ENCODE peak calls at places on chromosomes 5 and 9, in five cellular contexts. N is HepG2, S is SK-N-SH, W is K562, E is GM12878. M is an unnamed sample.

GRCh38 chr9:134475051-134475790 is 149.0 kb downstream of the RXRA start:
- DNase-seq in N (no peak), S (no peak), W (no peak), E (no peak), M (no peak)

GRCh38 chr9:37839491-37840461 is 39.2 kb downstream of the DCAF10 start:
- DNase-seq in N (no peak), S (peak), W (no peak), E (no peak), M (no peak)

GRCh38 chr9:97717866-97718265 is 20.7 kb upstream of the XPA start:
- DNase-seq in N (no peak), S (no peak), W (no peak), E (no peak), M (no peak)

GRCh38 chr9:105308448-105309412 is 64.3 kb downstream of the SLC44A1 start:
- DNase-seq in N (no peak), S (no peak), W (no peak), E (no peak), M (no peak)

GRCh38 chr9:128369024-128369706 is 2.0 kb upstream of the URM1 start:
- DNase-seq in N (no peak), S (no peak), W (no peak), E (no peak), M (no peak)

GRCh38 chr9:22528485-22528884 is 81.9 kb downstream of the DMRTA1 start:
- DNase-seq in N (no peak), S (no peak), W (no peak), E (no peak), M (no peak)

GRCh38 chr5:6719417-6719816 is 6.2 kb downstream of the TENT4A start:
- DNase-seq in N (no peak), S (no peak), W (no peak), E (no peak), M (no peak)

GRCh38 chr9:36862206-36863145 is 171.6 kb downstream of the PAX5 start:
- DNase-seq in N (peak), S (peak), W (peak), E (no peak), M (peak)

GRCh38 chr5:64347308-64347707 is 158.5 kb upstream of the RGS7BP start:
- DNase-seq in N (no peak), S (no peak), W (no peak), E (no peak), M (no peak)

GRCh38 chr5:92519717-92520632 is 1061.0 kb downstream of the NR2F1-AS1 start:
- DNase-seq in N (no peak), S (no peak), W (no peak), E (no peak), M (no peak)

GRCh38 chr9:108973876-108974275 is 39.4 kb downstream of the CTNNAL1 start:
- DNase-seq in N (no peak), S (no peak), W (no peak), E (no peak), M (no peak)

GRCh38 chr5:93186031-93186682 is 394.9 kb downstream of the NR2F1-AS1 start:
- DNase-seq in N (no peak), S (no peak), W (no peak), E (no peak), M (no peak)

GRCh38 chr5:6812800-6813731 is 99.8 kb downstream of the TENT4A start:
- DNase-seq in N (no peak), S (no peak), W (no peak), E (no peak), M (no peak)

GRCh38 chr9:129623331-129623730 is 2.4 kb upstream of the C9orf50 start:
- DNase-seq in N (no peak), S (no peak), W (no peak), E (no peak), M (no peak)

GRCh38 chr5:96781734-96782064 is 26.0 kb downstream of the ERAP1 start:
- DNase-seq in N (peak), S (no peak), W (no peak), E (no peak), M (no peak)

GRCh38 chr5:144504929-144505578 is 334.4 kb downstream of the KCTD16 start:
- DNase-seq in N (no peak), S (peak), W (no peak), E (no peak), M (no peak)

GRCh38 chr5:150791536-150791935 is 13.0 kb downstream of the SMIM3 start:
- DNase-seq in N (no peak), S (no peak), W (no peak), E (no peak), M (no peak)

GRCh38 chr9:109473329-109473728 is 24.8 kb downstream of the PTPN3 start:
- DNase-seq in N (no peak), S (no peak), W (no peak), E (no peak), M (no peak)

GRCh38 chr9:102054811-102055210 is 316.4 kb upstream of the GRIN3A start:
- DNase-seq in N (no peak), S (no peak), W (no peak), E (no peak), M (no peak)

GRCh38 chr5:161549106-161549505 is 2.6 kb upstream of the GABRB2 start:
- DNase-seq in N (no peak), S (no peak), W (no peak), E (no peak), M (no peak)

GRCh38 chr9:19456996-19457693 is 48.3 kb downstream of the ACER2 start:
- DNase-seq in N (peak), S (peak), W (peak), E (peak), M (peak)

GRCh38 chr5:157761690-157762611 is 18.4 kb downstream of the LSM11 start:
- DNase-seq in N (peak), S (peak), W (peak), E (no peak), M (peak)

GRCh38 chr9:69307446-69308216 is 17.4 kb upstream of the ENTREP1 start:
- DNase-seq in N (no peak), S (no peak), W (no peak), E (no peak), M (no peak)

GRCh38 chr5:181234116-181234454 is 9.6 kb downstream of the RACK1 start:
- DNase-seq in N (no peak), S (peak), W (no peak), E (no peak), M (no peak)

GRCh38 chr5:55226934-55227737 is at the start of gene MCIDAS:
- DNase-seq in N (no peak), S (peak), W (peak), E (no peak), M (peak)

GRCh38 chr9:131439224-131439623 is 45.3 kb downstream of the PRRC2B start:
- DNase-seq in N (no peak), S (no peak), W (no peak), E (no peak), M (no peak)

GRCh38 chr5:65796269-65796668 is 74.3 kb downstream of the NLN start:
- DNase-seq in N (no peak), S (no peak), W (no peak), E (no peak), M (no peak)

GRCh38 chr9:125494555-125494920 is 212.5 kb downstream of the MAPKAP1 start:
- DNase-seq in N (no peak), S (no peak), W (no peak), E (no peak), M (no peak)

GRCh38 chr9:125493384-125493783 is 213.6 kb downstream of the MAPKAP1 start:
- DNase-seq in N (peak), S (no peak), W (no peak), E (no peak), M (no peak)

GRCh38 chr9:125496313-125496838 is 210.6 kb downstream of the MAPKAP1 start:
- DNase-seq in N (no peak), S (no peak), W (no peak), E (no peak), M (no peak)

GRCh38 chr9:125493861-125494554 is 213.0 kb downstream of the MAPKAP1 start:
- DNase-seq in N (no peak), S (no peak), W (no peak), E (no peak), M (no peak)

DNA sequence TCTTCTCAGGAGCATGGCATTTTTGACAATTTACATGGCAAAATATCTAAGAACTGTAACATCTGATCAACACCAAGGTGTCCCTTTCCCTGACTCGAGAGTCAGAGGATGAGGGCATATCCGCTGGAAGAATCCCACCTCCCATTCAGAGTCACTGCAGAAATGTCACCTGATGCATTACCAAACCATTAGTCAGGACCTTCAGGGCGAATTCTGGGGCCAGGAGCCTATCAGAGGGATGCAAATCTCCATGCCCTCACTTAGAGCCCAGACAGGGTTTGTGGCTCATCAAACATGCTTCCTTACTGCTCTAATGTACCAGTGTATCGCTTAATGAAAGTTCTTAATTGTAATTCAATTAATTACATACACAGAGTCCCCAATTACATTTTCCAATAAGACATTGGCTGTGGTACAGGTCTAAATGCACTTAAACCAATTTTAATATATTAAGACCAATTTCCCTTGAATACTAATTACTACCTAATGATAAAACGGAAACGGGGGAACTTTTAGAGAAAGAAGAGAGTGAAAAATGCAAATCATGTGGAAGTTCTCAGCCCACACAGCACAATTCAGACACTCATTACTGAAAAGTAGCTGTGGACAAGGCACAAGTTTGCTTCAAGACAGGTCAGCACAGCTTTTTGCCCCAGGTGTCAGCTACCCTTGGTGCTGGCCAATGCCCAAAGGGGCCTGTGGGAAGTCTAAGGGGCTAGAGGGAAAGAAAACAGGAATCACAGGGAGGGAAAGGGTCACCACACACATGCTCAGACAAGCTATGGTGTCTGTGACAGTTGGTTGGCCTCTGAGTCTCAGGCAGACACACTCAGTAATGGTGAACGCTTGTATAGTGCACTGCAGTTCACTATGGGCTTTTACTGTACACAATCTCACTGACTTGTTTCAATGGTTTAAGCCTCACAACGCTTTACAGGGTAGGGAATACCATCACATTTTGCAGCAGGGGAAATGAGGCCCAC is 211.6 kb downstream of the MAPKAP1 start:
- DNase-seq in N (no peak), S (no peak), W (no peak), E (peak), M (no peak)
- TF ChIP-seq FOXM1 in N (no peak), S (no peak), W (no peak), E (no peak), M (no peak)

GRCh38 chr9:5511476-5511875 is 1.1 kb downstream of the PDCD1LG2 start:
- DNase-seq in N (no peak), S (no peak), W (no peak), E (no peak), M (no peak)

GRCh38 chr9:5509573-5509972 is 758 bp upstream of the PDCD1LG2 start:
- DNase-seq in N (no peak), S (no peak), W (no peak), E (no peak), M (no peak)

GRCh38 chr9:5510991-5511390 is 660 bp downstream of the PDCD1LG2 start:
- DNase-seq in N (no peak), S (peak), W (no peak), E (no peak), M (no peak)

GRCh38 chr9:5511935-5512580 is 1.7 kb downstream of the PDCD1LG2 start:
- DNase-seq in N (no peak), S (no peak), W (no peak), E (no peak), M (no peak)

GRCh38 chr9:5510360-5510931 is at the start of gene PDCD1LG2:
- DNase-seq in N (no peak), S (peak), W (no peak), E (peak), M (no peak)
- TF ChIP-seq FOXM1 in N (no peak), S (no peak), W (no peak), E (peak), M (no peak)

DNA sequence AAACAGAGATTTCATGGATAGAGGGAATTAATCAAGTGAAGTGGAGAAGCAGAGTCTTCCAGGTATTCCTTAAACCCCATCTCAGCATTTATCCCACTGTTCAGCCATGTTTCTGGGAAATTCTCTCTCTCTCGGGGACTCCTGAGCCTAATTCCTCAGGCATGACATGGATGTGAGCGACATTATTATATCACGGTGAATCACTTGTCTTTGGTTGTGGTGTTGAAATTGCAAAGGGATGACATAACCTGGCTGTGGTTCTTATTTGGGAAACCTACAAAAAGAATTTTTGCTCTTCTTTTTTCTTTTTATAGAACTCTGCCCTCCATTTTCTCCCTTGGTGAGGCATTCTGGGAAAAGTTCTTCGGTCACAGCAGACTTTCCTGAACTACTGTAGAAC is 457.9 kb upstream of the PTGER4 start:
- DNase-seq in N (no peak), S (no peak), W (no peak), E (no peak), M (no peak)
- TF ChIP-seq FOXM1 in N (no peak), S (no peak), W (no peak), E (no peak), M (no peak)

DNA sequence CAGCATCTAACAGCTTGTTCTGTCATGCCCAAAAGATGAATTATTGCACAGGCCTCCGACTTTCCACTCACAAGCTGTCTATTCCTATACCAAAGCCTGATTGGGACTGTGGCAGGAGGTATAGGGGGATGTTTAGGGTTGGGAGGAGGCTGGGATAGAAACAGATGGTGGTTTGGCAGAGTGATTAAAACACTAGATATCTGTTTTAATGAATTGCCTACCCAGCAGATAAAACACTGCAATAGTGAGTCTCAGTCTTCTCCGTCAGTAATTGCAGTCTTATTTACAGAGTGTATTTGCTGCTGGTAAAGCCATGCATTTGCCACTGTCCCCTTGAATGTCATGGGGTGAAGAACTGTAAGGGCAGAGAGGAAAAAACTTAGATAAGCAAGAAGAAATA is 215.4 kb downstream of the TLR4 start:
- DNase-seq in N (no peak), S (peak), W (no peak), E (no peak), M (no peak)
- TF ChIP-seq FOXM1 in N (no peak), S (no peak), W (no peak), E (no peak), M (no peak)

GRCh38 chr5:123538670-123539459 is 26.9 kb downstream of the CSNK1G3 start:
- DNase-seq in N (no peak), S (no peak), W (no peak), E (no peak), M (no peak)

GRCh38 chr5:123535648-123536047 is 23.7 kb downstream of the CSNK1G3 start:
- DNase-seq in N (no peak), S (no peak), W (no peak), E (no peak), M (no peak)

GRCh38 chr5:123537256-123537655 is 25.3 kb downstream of the CSNK1G3 start:
- DNase-seq in N (no peak), S (no peak), W (no peak), E (no peak), M (no peak)

GRCh38 chr5:123540534-123540933 is 28.6 kb downstream of the CSNK1G3 start:
- DNase-seq in N (no peak), S (no peak), W (no peak), E (no peak), M (no peak)

DNA sequence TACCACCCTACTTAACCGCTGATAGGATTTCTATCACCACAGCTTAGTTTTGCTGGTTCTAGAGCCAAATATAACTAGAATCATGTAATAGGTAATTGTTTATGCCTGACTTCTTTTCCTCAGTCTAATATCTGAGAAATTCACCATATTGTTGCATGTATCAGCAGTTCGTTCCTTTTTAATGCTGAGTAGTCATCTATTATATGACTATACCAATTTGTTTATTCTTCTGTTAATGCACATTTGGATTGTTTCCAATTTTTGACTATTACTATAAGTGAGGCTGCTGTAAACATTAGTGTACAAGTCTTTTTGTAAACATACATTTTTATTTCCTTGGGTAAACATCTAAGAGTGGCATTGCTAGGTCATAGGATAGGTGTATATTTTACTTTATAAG is 25.9 kb downstream of the CSNK1G3 start:
- DNase-seq in N (no peak), S (no peak), W (no peak), E (no peak), M (no peak)
- TF ChIP-seq FOXM1 in N (no peak), S (no peak), W (no peak), E (no peak), M (no peak)

GRCh38 chr5:127396490-127397155 is 106.0 kb downstream of the MEGF10 start:
- DNase-seq in N (no peak), S (no peak), W (no peak), E (no peak), M (no peak)
- TF ChIP-seq FOXM1 in N (no peak), S (no peak), W (no peak), E (no peak), M (no peak)

GRCh38 chr5:79963261-79963977 is 27.6 kb downstream of the MTX3 start:
- DNase-seq in N (no peak), S (no peak), W (no peak), E (no peak), M (no peak)

GRCh38 chr5:79959407-79959806 is 31.7 kb downstream of the MTX3 start:
- DNase-seq in N (no peak), S (no peak), W (no peak), E (no peak), M (no peak)

GRCh38 chr5:79966479-79966878 is 24.6 kb downstream of the MTX3 start:
- DNase-seq in N (no peak), S (no peak), W (no peak), E (no peak), M (no peak)

GRCh38 chr5:79961731-79962579 is 29.1 kb downstream of the MTX3 start:
- DNase-seq in N (no peak), S (peak), W (no peak), E (no peak), M (no peak)

DNA sequence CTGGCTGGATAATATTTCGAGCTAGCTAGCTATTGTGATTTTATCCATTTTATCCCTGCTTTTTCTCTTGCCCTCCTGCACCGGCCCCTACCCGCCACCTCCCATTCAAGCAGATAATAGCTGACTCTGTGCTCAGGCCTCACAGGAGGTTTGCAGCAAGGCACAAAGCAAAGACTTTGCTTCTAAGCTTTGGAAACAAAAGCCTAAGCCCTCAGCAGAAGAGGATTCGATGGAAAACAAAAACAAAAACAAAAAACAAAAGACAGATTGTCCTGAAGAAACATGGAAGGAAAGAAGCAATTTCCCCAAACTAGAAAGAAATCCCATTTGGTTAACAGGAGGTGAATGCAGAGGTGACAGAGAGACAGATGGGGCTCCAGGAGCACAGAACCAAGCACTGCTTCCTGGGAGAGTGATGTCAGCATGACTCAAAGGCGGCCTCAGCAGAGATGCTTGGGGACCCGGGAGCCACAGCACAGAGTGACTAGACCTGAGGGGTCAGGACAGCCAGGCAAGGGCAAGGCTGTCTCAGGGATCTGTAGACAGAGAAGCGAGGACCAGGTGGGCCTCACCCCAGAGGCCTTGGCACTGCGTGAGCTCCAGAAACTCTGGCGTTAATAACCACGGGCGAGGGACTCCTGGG is 28.4 kb downstream of the MTX3 start:
- DNase-seq in N (no peak), S (no peak), W (no peak), E (no peak), M (no peak)
- TF ChIP-seq FOXM1 in N (no peak), S (no peak), W (no peak), E (no peak), M (no peak)

M was measured in HEK293T.